ENCODE peak calls at places on chromosomes 6 and 20, in six cellular contexts. U, O, J, I, P and K are unnamed samples.

GRCh38 chr20:25294459-25295385 is 46.8 kb downstream of the PYGB start:
- DNase-seq in U (peak), O (peak), J (peak), I (no peak), P (no peak), K (peak)

GRCh38 chr20:53330744-53331143 is 262.9 kb downstream of the ZNF217 start:
- DNase-seq in U (no peak), O (no peak), J (no peak), I (no peak), P (no peak), K (no peak)

GRCh38 chr6:80605165-80605989 is 498.9 kb downstream of the BCKDHB start:
- DNase-seq in U (no peak), O (peak), J (peak), I (no peak), P (no peak), K (no peak)

GRCh38 chr20:9354579-9354978 is 159.8 kb upstream of the LAMP5 start:
- DNase-seq in U (no peak), O (no peak), J (no peak), I (no peak), P (no peak), K (no peak)

GRCh38 chr20:48679603-48680002 is 148.2 kb downstream of the PREX1 start:
- DNase-seq in U (no peak), O (no peak), J (peak), I (no peak), P (no peak), K (peak)

GRCh38 chr6:128471907-128472306 is 48.5 kb downstream of the PTPRK start:
- DNase-seq in U (no peak), O (no peak), J (no peak), I (no peak), P (no peak), K (no peak)

GRCh38 chr6:17083397-17083796 is 18.5 kb upstream of the STMND1 start:
- DNase-seq in U (no peak), O (no peak), J (no peak), I (no peak), P (no peak), K (no peak)

GRCh38 chr6:108797951-108798671 is 50.1 kb upstream of the ARMC2 start:
- DNase-seq in U (no peak), O (peak), J (no peak), I (no peak), P (no peak), K (no peak)

GRCh38 chr20:15447549-15447948 is 1110.1 kb upstream of the FLRT3 start:
- DNase-seq in U (no peak), O (no peak), J (no peak), I (no peak), P (no peak), K (no peak)

GRCh38 chr6:147514831-147515230 is 6.3 kb downstream of the SAMD5 start:
- DNase-seq in U (no peak), O (no peak), J (no peak), I (no peak), P (no peak), K (no peak)

GRCh38 chr20:41692479-41693135 is 74.4 kb upstream of the CHD6 start:
- DNase-seq in U (peak), O (peak), J (no peak), I (peak), P (peak), K (peak)

GRCh38 chr6:25366785-25367657 is 87.8 kb downstream of the CARMIL1 start:
- DNase-seq in U (no peak), O (no peak), J (no peak), I (no peak), P (no peak), K (no peak)
- H3K27ac ChIP-seq in U (no peak), O (no peak), J (no peak), I (no peak), P (no peak), K (peak)

GRCh38 chr6:31400467-31401289 is 2.7 kb upstream of the MICA start:
- DNase-seq in U (peak), O (peak), J (peak), I (peak), P (peak), K (peak)
- TF ChIP-seq POLR2A in U (peak), O (no peak), J (peak), I (no peak), P (peak), K (no peak)

GRCh38 chr6:27138398-27138797 is 109.1 kb upstream of the PRSS16 start:
- DNase-seq in U (no peak), O (no peak), J (no peak), I (no peak), P (no peak), K (no peak)

GRCh38 chr6:27141013-27141412 is 106.5 kb upstream of the PRSS16 start:
- DNase-seq in U (no peak), O (no peak), J (no peak), I (no peak), P (no peak), K (no peak)

GRCh38 chr6:27139753-27140522 is 107.6 kb upstream of the PRSS16 start:
- DNase-seq in U (no peak), O (peak), J (no peak), I (no peak), P (no peak), K (no peak)

GRCh38 chr6:27136978-27137814 is 110.3 kb upstream of the PRSS16 start:
- DNase-seq in U (no peak), O (no peak), J (no peak), I (no peak), P (no peak), K (no peak)

GRCh38 chr6:27138837-27139752 is 108.4 kb upstream of the PRSS16 start:
- DNase-seq in U (peak), O (peak), J (no peak), I (no peak), P (peak), K (peak)
- H3K27ac ChIP-seq in U (peak), O (peak), J (peak), I (peak), P (peak), K (peak)

DNA sequence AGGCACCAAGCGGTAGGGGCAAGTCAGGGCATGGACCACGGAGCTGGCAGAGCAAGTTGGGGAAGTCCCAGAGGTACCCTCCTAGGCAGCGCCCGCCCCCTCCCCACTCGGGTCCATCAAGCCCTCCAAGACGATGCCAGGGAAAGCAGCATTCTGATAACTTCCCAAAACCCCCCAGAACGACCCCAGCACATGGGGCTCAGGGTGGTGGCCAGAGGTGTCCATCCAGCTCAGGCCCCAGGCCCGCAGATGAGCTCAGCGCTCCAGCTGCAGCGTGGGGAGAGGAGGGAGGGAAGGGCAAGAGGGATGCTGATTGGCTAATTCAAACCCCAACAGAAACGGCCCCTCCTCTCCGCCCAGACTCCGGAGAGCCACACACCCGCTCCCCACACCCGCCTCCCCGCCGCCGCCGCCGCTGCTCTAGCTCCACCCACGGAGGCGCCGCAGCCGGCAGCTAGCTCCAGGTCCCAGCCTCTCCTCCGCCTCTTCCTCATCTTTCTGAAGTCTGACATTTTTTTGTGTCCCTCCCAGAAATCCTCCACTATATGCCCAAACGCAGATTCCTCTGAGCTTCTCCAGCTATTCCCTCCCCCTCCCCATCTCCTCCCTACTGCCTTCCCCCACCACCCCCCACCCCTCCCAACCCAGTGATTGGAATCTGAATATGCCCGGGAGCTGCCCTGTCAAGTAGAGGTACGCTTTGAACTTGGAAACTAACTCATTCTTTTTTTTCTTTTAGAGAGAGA is 40.3 kb upstream of the TLDC2 start:
- DNase-seq in U (peak), O (peak), J (peak), I (peak), P (peak), K (peak)
- TF ChIP-seq POLR2A in U (peak), O (peak), J (peak), I (no peak), P (peak), K (no peak)